ENCODE peak calls at places on chromosomes 2 and 18, in seven cellular contexts. W is activated gamma-delta T cell treated with anti-CD3 and anti-CD28 coated beads, Interleukin-2, amount 50 U/mL, for 16 hours; A is SW 1271; E is NCI-H524; O is mammary epithelial cell; U is colonic mucosa; P is activated CD4-positive, alpha-beta T cell treated with anti-CD3 and anti-CD28 coated beads, Interleukin-2, amount 50 U/mL, for 48 hours. D is an unnamed sample.

GRCh38 chr18:44679912-44680270 is 797 bp upstream of the SETBP1 start:
- DNase-seq in U (peak; percentile 66), A (peak; percentile 2), E (peak; percentile 51), O (peak; percentile 52), W (no peak), P (peak; percentile 43), D (peak; percentile 70)

GRCh38 chr2:221467610-221468009 is 104.5 kb downstream of the EPHA4 start:
- DNase-seq in P (no peak), U (no peak), O (peak; percentile 67), W (no peak), E (no peak), A (no peak), D (peak; percentile 72)

GRCh38 chr2:167147254-167147941 is 259.1 kb downstream of the XIRP2 start:
- DNase-seq in A (no peak), U (no peak), E (no peak), W (no peak), O (no peak), P (no peak), D (no peak)

GRCh38 chr18:69689081-69689759 is 258.5 kb downstream of the CD226 start:
- DNase-seq in P (no peak), U (no peak), O (no peak), W (no peak), E (no peak), A (no peak), D (no peak)

GRCh38 chr2:3184167-3184566 is 193.5 kb downstream of the EIPR1 start:
- DNase-seq in A (no peak), E (no peak), O (no peak), P (no peak), U (no peak), W (no peak), D (no peak)

GRCh38 chr2:192500550-192501200 is 305.9 kb upstream of the TMEFF2 start:
- DNase-seq in P (peak; percentile 13), O (peak; percentile 96), A (no peak), U (no peak), E (no peak), W (no peak), D (peak; percentile 99)

GRCh38 chr2:205903549-205904129 is 182.3 kb downstream of the INO80D start:
- DNase-seq in O (no peak), W (no peak), E (peak; percentile 21), U (peak; percentile 78), A (peak; percentile 18), P (no peak), D (peak; percentile 30)

GRCh38 chr2:215137741-215138340 is 585 bp downstream of the ABCA12 start:
- DNase-seq in U (no peak), O (peak; percentile 87), E (no peak), P (no peak), W (no peak), A (no peak), D (peak; percentile 93)

GRCh38 chr2:21467910-21468309 is 344.1 kb downstream of the TDRD15 start:
- DNase-seq in W (no peak), U (no peak), O (no peak), P (no peak), E (no peak), A (peak; percentile 5), D (no peak)

GRCh38 chr18:34820360-34820759 is 110.3 kb downstream of the DTNA start:
- DNase-seq in W (no peak), U (no peak), E (no peak), A (no peak), O (no peak), P (no peak), D (no peak)

GRCh38 chr18:55927831-55928230 is 339.8 kb upstream of the TCF4 start:
- DNase-seq in E (no peak), W (no peak), O (no peak), A (no peak), U (no peak), P (no peak), D (no peak)

GRCh38 chr2:11746807-11747459 is 501 bp downstream of the LPIN1 start:
- DNase-seq in U (peak; percentile 66), E (peak; percentile 62), P (no peak), O (peak; percentile 49), A (peak; percentile 30), W (no peak), D (peak; percentile 45)

GRCh38 chr2:53903011-53903410 is 43.2 kb upstream of the GPR75 start:
- DNase-seq in P (no peak), O (no peak), W (no peak), U (no peak), A (no peak), E (no peak), D (no peak)

GRCh38 chr2:240024766-240025165 is 376 bp downstream of the NDUFA10 start:
- DNase-seq in W (no peak), O (peak; percentile 9), E (peak; percentile 5), A (peak; percentile 9), U (no peak), P (no peak), D (peak; percentile 10)

GRCh38 chr2:15609341-15610042 is 17.8 kb downstream of the DDX1 start:
- DNase-seq in P (no peak), W (no peak), O (no peak), A (no peak), E (no peak), U (no peak), D (no peak)

GRCh38 chr18:7447629-7448028 is 119.5 kb upstream of the PTPRM start:
- DNase-seq in P (no peak), A (no peak), O (peak; percentile 13), U (no peak), W (no peak), E (no peak), D (peak; percentile 63)

GRCh38 chr18:49023281-49023937 is 72.6 kb upstream of the SMAD7 start:
- DNase-seq in W (no peak), P (no peak), U (peak; percentile 15), E (no peak), O (no peak), A (no peak), D (no peak)

GRCh38 chr2:230412846-230413245 is 3.2 kb upstream of the SP100 start:
- DNase-seq in U (peak; percentile 22), P (no peak), E (no peak), A (no peak), W (no peak), O (no peak), D (no peak)

GRCh38 chr2:19901201-19901457 is 654 bp downstream of the TTC32 start:
- DNase-seq in U (no peak), A (no peak), E (peak; percentile 47), W (peak; percentile 6), O (peak; percentile 28), P (no peak), D (no peak)

D was measured in epithelial cell of esophagus.